ENCODE peak calls at places on chromosomes 1 and 21, in ten cellular contexts. X is stomach; Q is fibroblast of lung; C is adrenal gland; G is HepG2; T is body of pancreas; E is CD8-positive, alpha-beta T cell; O is lower lobe of right lung; M is Peyer's patch; B is psoas muscle. R is an unnamed sample. For H3K4me1, the result is how much of the 10 kb centered on the place peaks cover.

GRCh38 chr1:231162300-231162969 is 577 bp downstream of the TRIM67 start:
- DNase-seq in T (peak), C (peak), M (no peak), E (no peak), G (peak), X (peak), B (peak), Q (peak), O (peak), R (no peak)

GRCh38 chr1:33130297-33130696 is 49.3 kb downstream of the AZIN2 start:
- DNase-seq in G (no peak), B (peak), E (no peak), M (no peak), C (no peak), T (no peak), O (no peak), X (no peak), Q (peak), R (no peak)

GRCh38 chr1:5286244-5286643 is 631.8 kb downstream of the AJAP1 start:
- DNase-seq in O (no peak), T (no peak), E (no peak), M (no peak), G (no peak), X (no peak), Q (no peak), B (no peak), C (no peak), R (no peak)

GRCh38 chr1:205375816-205376545 is 19.3 kb upstream of the KLHDC8A start:
- DNase-seq in M (no peak), G (peak), T (peak), Q (peak), C (peak), O (no peak), B (no peak), X (no peak), E (no peak), R (no peak)

GRCh38 chr1:218348628-218349185 is 3.6 kb downstream of the TGFB2 start:
- DNase-seq in Q (peak), T (no peak), M (no peak), O (no peak), C (no peak), E (no peak), G (no peak), X (no peak), B (no peak), R (no peak)

GRCh38 chr1:66676616-66677298 is 75.5 kb upstream of the DYNLT5 start:
- DNase-seq in G (no peak), M (no peak), Q (peak), C (no peak), B (no peak), E (no peak), O (no peak), X (no peak), T (peak), R (no peak)

GRCh38 chr1:66182551-66183178 is 351.3 kb upstream of the SGIP1 start:
- DNase-seq in X (no peak), M (no peak), G (no peak), Q (peak), E (peak), T (peak), B (no peak), O (no peak), C (no peak), R (no peak)

GRCh38 chr1:23403735-23404486 is 20.6 kb downstream of the TCEA3 start:
- DNase-seq in X (peak), G (peak), C (peak), T (peak), E (peak), M (peak), Q (peak), O (peak), B (peak), R (peak)

GRCh38 chr1:85109475-85109874 is 61.2 kb upstream of the MCOLN3 start:
- DNase-seq in T (peak), C (peak), M (peak), G (peak), B (peak), Q (peak), E (peak), X (peak), O (peak), R (peak)

GRCh38 chr1:206864939-206865671 is at the start of gene IL20:
- DNase-seq in Q (peak), G (peak), E (peak), C (peak), B (peak), M (peak), O (peak), T (peak), X (peak), R (peak)

GRCh38 chr1:100265562-100265930 is 470 bp upstream of the RTCA start:
- DNase-seq in O (no peak), E (no peak), M (no peak), X (no peak), C (no peak), B (no peak), G (peak), Q (peak), T (peak), R (no peak)

GRCh38 chr1:37732111-37732780 is 32.7 kb downstream of the EPHA10 start:
- DNase-seq in O (no peak), C (no peak), E (no peak), X (no peak), G (peak), T (no peak), M (peak), B (no peak), Q (no peak), R (no peak)

GRCh38 chr1:221874285-221875003 is 132.6 kb upstream of the DUSP10 start:
- DNase-seq in X (no peak), O (no peak), B (no peak), C (no peak), E (no peak), Q (peak), T (no peak), G (no peak), M (no peak), R (no peak)

GRCh38 chr1:235434001-235434400 is 66.8 kb downstream of the TBCE start:
- DNase-seq in B (no peak), E (no peak), O (no peak), Q (no peak), C (no peak), G (no peak), T (no peak), M (no peak), X (no peak), R (no peak)

GRCh38 chr1:65514083-65514482 is 93.6 kb downstream of the LEPR start:
- DNase-seq in M (no peak), X (no peak), T (peak), Q (no peak), G (peak), E (no peak), O (no peak), C (no peak), B (no peak), R (no peak)

GRCh38 chr1:162197615-162198497 is 128.4 kb downstream of the NOS1AP start:
- DNase-seq in G (peak), C (no peak), E (no peak), Q (no peak), X (no peak), O (no peak), B (no peak), T (no peak), M (no peak), R (no peak)

GRCh38 chr21:14414932-14415508 is 32.1 kb upstream of the HSPA13 start:
- DNase-seq in M (no peak), C (no peak), T (no peak), G (no peak), X (no peak), B (no peak), O (no peak), E (no peak), Q (no peak), R (no peak)

GRCh38 chr1:170410391-170411146 is 121.4 kb upstream of the GORAB start:
- DNase-seq in T (no peak), B (no peak), M (no peak), X (no peak), E (no peak), Q (peak), O (no peak), C (no peak), G (no peak), R (no peak)

GRCh38 chr21:28783641-28784185 is 209.0 kb downstream of the LTN1 start:
- DNase-seq in X (no peak), M (no peak), T (no peak), B (no peak), C (no peak), G (no peak), O (peak), E (no peak), Q (no peak), R (peak)

GRCh38 chr21:28776251-28776650 is 216.4 kb downstream of the LTN1 start:
- DNase-seq in B (no peak), X (no peak), G (no peak), M (no peak), E (no peak), Q (peak), O (no peak), T (no peak), C (no peak), R (no peak)

GRCh38 chr21:28779914-28780313 is 212.8 kb downstream of the LTN1 start:
- DNase-seq in X (no peak), T (no peak), Q (no peak), M (no peak), C (no peak), B (no peak), O (no peak), E (no peak), G (no peak), R (no peak)

DNA sequence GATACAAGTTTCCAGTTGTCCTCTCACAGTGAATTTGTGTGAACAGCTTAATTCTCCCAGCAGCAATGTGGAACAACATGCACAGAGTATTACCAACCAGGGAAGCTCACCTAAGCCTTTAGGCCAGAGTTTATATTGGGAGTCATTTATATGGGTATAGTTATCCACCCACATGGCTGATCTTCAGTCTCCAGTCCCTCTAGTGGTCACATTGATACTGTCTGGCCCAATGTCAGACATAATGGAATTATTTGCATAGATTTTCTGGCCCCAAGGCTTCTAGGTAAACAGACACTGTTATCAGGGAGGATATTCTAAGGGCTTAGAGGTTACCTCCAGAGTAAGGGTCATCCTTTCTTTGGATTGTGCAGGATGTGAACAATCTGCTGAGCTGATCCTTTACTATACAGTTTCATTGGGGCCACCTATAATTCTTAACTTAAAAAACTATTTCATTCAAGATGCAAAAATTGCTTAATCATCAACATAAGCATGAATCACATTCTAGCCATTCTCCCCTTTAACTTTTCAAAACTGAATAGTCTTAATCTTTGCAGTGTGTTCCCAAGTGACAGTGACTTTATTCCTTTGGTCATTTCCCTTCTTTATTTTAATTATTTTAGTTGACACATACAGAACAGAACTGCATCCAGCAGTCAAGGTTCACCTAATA is 210.9 kb downstream of the LTN1 start:
- DNase-seq in B (no peak), G (peak), T (no peak), C (no peak), X (no peak), E (no peak), O (no peak), Q (no peak), M (no peak), R (no peak)
- H3K4me1 ChIP-seq in B (under half), G (under half), T (under half), C (under half), X (under half), E (under half), O (under half), Q (under half), M (under half), R (under half)

DNA sequence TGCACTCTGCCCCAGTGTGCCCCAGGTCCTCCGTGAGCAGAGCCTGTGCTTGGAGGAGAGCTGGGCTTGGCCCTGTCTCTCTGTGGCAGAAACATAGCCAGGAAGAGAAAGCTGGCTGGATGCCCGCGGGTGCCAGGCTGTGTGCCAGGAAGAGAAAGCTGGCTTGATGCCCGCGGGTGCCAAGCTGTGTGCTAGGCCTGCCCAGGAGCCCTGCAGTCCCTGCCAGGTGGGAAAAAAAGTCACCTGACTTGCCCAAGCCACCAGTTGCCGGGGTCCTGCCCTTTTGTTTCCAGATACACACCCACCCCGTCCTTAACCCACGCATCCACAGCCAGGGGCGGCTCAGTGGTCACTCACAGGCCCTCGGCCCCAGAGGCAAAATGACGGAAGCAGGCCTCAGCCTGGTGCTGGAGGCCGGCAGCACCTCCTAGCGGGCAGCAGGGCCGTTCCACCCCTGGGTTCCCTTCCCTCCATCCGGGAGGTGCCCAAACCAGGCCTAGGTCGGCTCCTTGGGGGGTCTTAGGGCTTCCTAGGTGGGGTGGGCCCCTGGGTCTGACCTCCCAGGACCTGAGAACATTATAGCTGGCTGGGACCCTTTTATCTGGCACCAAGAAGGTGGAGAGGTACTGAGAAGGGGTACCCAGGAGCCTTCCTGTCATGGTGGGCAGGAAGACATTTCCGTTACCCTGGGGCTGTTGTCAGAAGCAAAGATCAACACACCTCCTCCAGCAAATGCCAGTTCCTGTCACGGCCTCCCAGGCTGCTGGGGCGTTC is 9.1 kb downstream of the ITGB2 start:
- DNase-seq in Q (no peak), X (peak), C (peak), G (peak), B (peak), T (peak), O (peak), E (peak), M (peak), R (peak)
- H3K4me3 ChIP-seq in Q (no peak), X (no peak), C (no peak), G (peak), B (no peak), T (no peak), O (peak), E (peak), M (no peak), R (peak)

GRCh38 chr1:87167855-87168630 is 160.6 kb upstream of the LMO4 start:
- DNase-seq in G (no peak), B (no peak), C (no peak), M (no peak), E (no peak), T (no peak), Q (no peak), X (no peak), O (no peak), R (no peak)
- TF ChIP-seq CTCF in G (no peak), B (no peak), C (no peak), M (no peak), E (no peak), T (no peak), Q (no peak), X (no peak), O (no peak), R (no peak)

GRCh38 chr1:240831191-240831631 is 219.3 kb upstream of the GREM2 start:
- DNase-seq in X (no peak), Q (peak), C (no peak), E (no peak), T (no peak), G (no peak), B (no peak), M (no peak), O (no peak), R (no peak)
- H3K4me1 ChIP-seq in X (under half), Q (under half), C (under half), E (under half), T (under half), G (under half), B (under half), M (under half), O (under half), R (under half)

GRCh38 chr21:40070871-40071270 is 203.6 kb downstream of the PCP4 start:
- DNase-seq in G (no peak), X (no peak), M (no peak), O (no peak), T (no peak), B (no peak), E (no peak), Q (no peak), C (peak), R (no peak)

GRCh38 chr21:40074198-40074597 is 207.0 kb downstream of the PCP4 start:
- DNase-seq in T (no peak), E (no peak), B (no peak), M (no peak), Q (no peak), G (no peak), X (no peak), O (no peak), C (no peak), R (no peak)

DNA sequence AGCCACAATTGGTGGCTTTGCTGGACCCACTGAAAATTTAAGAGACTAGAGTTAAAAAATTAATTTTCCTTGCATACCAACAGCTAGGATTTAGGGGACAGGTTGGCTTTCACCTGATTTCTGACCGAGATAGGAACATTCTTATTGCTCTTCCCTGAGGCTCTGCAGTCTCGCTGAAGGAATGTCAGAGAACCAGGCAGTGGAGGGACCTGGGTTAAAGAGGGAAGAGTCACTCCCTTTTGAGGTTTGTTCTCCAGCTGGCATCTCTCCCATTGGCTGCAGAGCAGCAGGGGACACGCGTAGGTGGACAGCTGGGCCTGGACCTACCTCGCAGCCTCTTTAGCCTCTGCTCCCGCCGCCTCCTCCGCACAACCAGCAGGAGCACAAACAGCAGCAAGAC is 207.5 kb downstream of the PCP4 start:
- DNase-seq in E (no peak), X (no peak), G (no peak), O (no peak), C (no peak), M (no peak), T (no peak), Q (no peak), B (no peak), R (no peak)
- H3K4me3 ChIP-seq in E (no peak), X (no peak), G (no peak), O (no peak), C (no peak), M (no peak), T (no peak), Q (no peak), B (no peak), R (no peak)

GRCh38 chr1:110434946-110435345 is 16.0 kb upstream of the PROK1 start:
- DNase-seq in C (peak), T (no peak), G (no peak), E (no peak), M (no peak), B (no peak), O (no peak), X (no peak), Q (no peak), R (no peak)

GRCh38 chr1:110430901-110431300 is 20.0 kb upstream of the PROK1 start:
- DNase-seq in B (no peak), G (no peak), E (no peak), T (no peak), M (no peak), O (no peak), C (no peak), Q (no peak), X (no peak), R (no peak)

GRCh38 chr1:110436635-110437034 is 14.3 kb upstream of the PROK1 start:
- DNase-seq in C (no peak), T (no peak), X (no peak), Q (peak), O (no peak), M (no peak), B (no peak), G (no peak), E (no peak), R (no peak)

GRCh38 chr1:110433213-110433612 is 17.7 kb upstream of the PROK1 start:
- DNase-seq in X (no peak), T (no peak), B (no peak), E (no peak), O (no peak), C (no peak), G (no peak), Q (no peak), M (no peak), R (no peak)

GRCh38 chr1:110433803-110434202 is 17.1 kb upstream of the PROK1 start:
- DNase-seq in Q (peak), T (peak), M (no peak), E (no peak), C (peak), X (peak), G (peak), O (peak), B (peak), R (peak)
- TF ChIP-seq CTCF in Q (no peak), T (no peak), M (peak), E (no peak), C (peak), X (no peak), G (peak), O (peak), B (no peak), R (no peak)

GRCh38 chr1:1889090-1889750 is 1.7 kb downstream of the GNB1 start:
- DNase-seq in T (no peak), M (no peak), E (no peak), X (no peak), Q (no peak), C (no peak), B (no peak), O (no peak), G (no peak), R (no peak)
- H3K4me1 ChIP-seq in T (half or more), M (half or more), E (half or more), X (under half), Q (under half), C (under half), B (under half), O (half or more), G (half or more), R (under half)